ENCODE peak calls at places on chromosomes 2 and 18, in eight cellular contexts. One of them, this sample, is unnamed. For H3K4me1, the result is how much of the 10 kb centered on the place peaks cover.

GRCh38 chr18:63111549-63112402 is 207.8 kb downstream of the BCL2 start:
- DNase-seq in lower lobe of right lung: no peak
- DNase-seq in uterus: no peak
- DNase-seq in MM.1S: peak
- DNase-seq in fibroblast of lung: no peak
- DNase-seq in GM23338: no peak
- DNase-seq in kidney: no peak
- DNase-seq in A549: no peak
- DNase-seq in this sample: no peak

GRCh38 chr2:220104871-220105351 is 477.5 kb downstream of the SLC4A3 start:
- DNase-seq in lower lobe of right lung: no peak
- DNase-seq in uterus: no peak
- DNase-seq in MM.1S: no peak
- DNase-seq in fibroblast of lung: peak
- DNase-seq in GM23338: peak
- DNase-seq in kidney: no peak
- DNase-seq in A549: peak
- DNase-seq in this sample: no peak

GRCh38 chr2:145065278-145065677 is 545.4 kb upstream of the ZEB2 start:
- DNase-seq in lower lobe of right lung: no peak
- DNase-seq in uterus: no peak
- DNase-seq in MM.1S: no peak
- DNase-seq in fibroblast of lung: no peak
- DNase-seq in GM23338: no peak
- DNase-seq in kidney: no peak
- DNase-seq in A549: no peak
- DNase-seq in this sample: no peak

GRCh38 chr2:234989183-234989701 is 37.4 kb downstream of the SH3BP4 start:
- DNase-seq in lower lobe of right lung: peak
- DNase-seq in uterus: peak
- DNase-seq in MM.1S: no peak
- DNase-seq in fibroblast of lung: peak
- DNase-seq in GM23338: no peak
- DNase-seq in kidney: peak
- DNase-seq in A549: no peak
- DNase-seq in this sample: peak

GRCh38 chr2:207505728-207506127 is 24.0 kb upstream of the CREB1 start:
- DNase-seq in lower lobe of right lung: no peak
- DNase-seq in uterus: no peak
- DNase-seq in MM.1S: no peak
- DNase-seq in fibroblast of lung: peak
- DNase-seq in GM23338: peak
- DNase-seq in kidney: no peak
- DNase-seq in A549: peak
- DNase-seq in this sample: no peak

GRCh38 chr2:81996332-81996731 is 1691.8 kb upstream of the LRRTM1 start:
- DNase-seq in lower lobe of right lung: no peak
- DNase-seq in uterus: no peak
- DNase-seq in MM.1S: no peak
- DNase-seq in fibroblast of lung: no peak
- DNase-seq in GM23338: no peak
- DNase-seq in kidney: no peak
- DNase-seq in A549: no peak
- DNase-seq in this sample: no peak

GRCh38 chr2:238567996-238568395 is 141.3 kb downstream of the ASB1 start:
- DNase-seq in lower lobe of right lung: no peak
- DNase-seq in uterus: no peak
- DNase-seq in MM.1S: no peak
- DNase-seq in fibroblast of lung: no peak
- DNase-seq in GM23338: no peak
- DNase-seq in kidney: no peak
- DNase-seq in A549: no peak
- DNase-seq in this sample: no peak

GRCh38 chr2:206442854-206443734 is at the start of gene ADAM23:
- DNase-seq in lower lobe of right lung: no peak
- DNase-seq in uterus: peak
- DNase-seq in MM.1S: peak
- DNase-seq in fibroblast of lung: peak
- DNase-seq in GM23338: peak
- DNase-seq in kidney: peak
- DNase-seq in A549: peak
- DNase-seq in this sample: no peak

GRCh38 chr2:207107551-207107950 is 58.2 kb downstream of the KLF7 start:
- DNase-seq in lower lobe of right lung: peak
- DNase-seq in uterus: no peak
- DNase-seq in MM.1S: no peak
- DNase-seq in fibroblast of lung: no peak
- DNase-seq in GM23338: no peak
- DNase-seq in kidney: peak
- DNase-seq in A549: no peak
- DNase-seq in this sample: no peak

GRCh38 chr2:134468093-134468640 is 214.3 kb downstream of the MGAT5 start:
- DNase-seq in lower lobe of right lung: no peak
- DNase-seq in uterus: no peak
- DNase-seq in MM.1S: no peak
- DNase-seq in fibroblast of lung: no peak
- DNase-seq in GM23338: no peak
- DNase-seq in kidney: no peak
- DNase-seq in A549: no peak
- DNase-seq in this sample: no peak

GRCh38 chr2:30366199-30366691 is 80.8 kb upstream of the LCLAT1 start:
- DNase-seq in lower lobe of right lung: no peak
- DNase-seq in uterus: no peak
- DNase-seq in MM.1S: no peak
- DNase-seq in fibroblast of lung: peak
- DNase-seq in GM23338: no peak
- DNase-seq in kidney: no peak
- DNase-seq in A549: no peak
- DNase-seq in this sample: no peak

GRCh38 chr2:166081131-166081632 is 46.6 kb downstream of the SCN1A start:
- DNase-seq in lower lobe of right lung: no peak
- DNase-seq in uterus: no peak
- DNase-seq in MM.1S: no peak
- DNase-seq in fibroblast of lung: no peak
- DNase-seq in GM23338: no peak
- DNase-seq in kidney: no peak
- DNase-seq in A549: no peak
- DNase-seq in this sample: no peak

GRCh38 chr2:126302043-126302442 is 353.9 kb upstream of the GYPC start:
- DNase-seq in lower lobe of right lung: no peak
- DNase-seq in uterus: no peak
- DNase-seq in MM.1S: no peak
- DNase-seq in fibroblast of lung: no peak
- DNase-seq in GM23338: no peak
- DNase-seq in kidney: no peak
- DNase-seq in A549: no peak
- DNase-seq in this sample: no peak

GRCh38 chr2:14761118-14761517 is 128.6 kb downstream of the LRATD1 start:
- DNase-seq in lower lobe of right lung: no peak
- DNase-seq in uterus: no peak
- DNase-seq in MM.1S: no peak
- DNase-seq in fibroblast of lung: no peak
- DNase-seq in GM23338: no peak
- DNase-seq in kidney: no peak
- DNase-seq in A549: no peak
- DNase-seq in this sample: no peak

GRCh38 chr2:167509585-167509984 is 621.3 kb downstream of the XIRP2 start:
- DNase-seq in lower lobe of right lung: no peak
- DNase-seq in uterus: no peak
- DNase-seq in MM.1S: no peak
- DNase-seq in fibroblast of lung: peak
- DNase-seq in GM23338: peak
- DNase-seq in kidney: no peak
- DNase-seq in A549: peak
- DNase-seq in this sample: peak

GRCh38 chr2:240399419-240400318 is 35.8 kb upstream of the GPC1 start:
- DNase-seq in lower lobe of right lung: peak
- DNase-seq in uterus: peak
- DNase-seq in MM.1S: no peak
- DNase-seq in fibroblast of lung: no peak
- DNase-seq in GM23338: no peak
- DNase-seq in kidney: peak
- DNase-seq in A549: no peak
- DNase-seq in this sample: peak

GRCh38 chr2:96530144-96530430 is 6.5 kb upstream of the ARID5A start:
- DNase-seq in lower lobe of right lung: no peak
- DNase-seq in uterus: no peak
- DNase-seq in MM.1S: no peak
- DNase-seq in fibroblast of lung: no peak
- DNase-seq in GM23338: no peak
- DNase-seq in kidney: no peak
- DNase-seq in A549: no peak
- DNase-seq in this sample: peak

DNA sequence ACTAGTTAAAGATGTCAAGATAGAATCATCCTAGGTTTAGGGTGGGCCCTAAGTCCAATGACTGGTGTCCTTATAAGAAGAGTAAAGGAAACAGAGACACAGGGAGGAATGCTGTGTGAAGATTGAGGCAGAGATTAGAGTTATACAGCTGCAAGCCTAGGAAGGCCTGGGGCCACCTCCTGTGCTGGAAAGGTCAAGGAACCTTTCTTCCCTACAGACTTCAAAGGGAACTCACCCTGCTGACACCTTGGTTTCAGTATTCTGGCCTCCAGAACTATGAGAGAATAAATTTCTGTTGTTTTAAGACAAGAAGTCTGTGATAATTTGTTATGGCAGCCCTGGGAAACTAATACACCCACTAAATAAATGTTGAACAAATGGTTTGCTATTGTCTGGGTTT is 102.3 kb upstream of the NEUROD1 start:
- DNase-seq in lower lobe of right lung: no peak
- DNase-seq in uterus: no peak
- DNase-seq in MM.1S: no peak
- DNase-seq in fibroblast of lung: no peak
- DNase-seq in GM23338: no peak
- DNase-seq in kidney: no peak
- DNase-seq in A549: no peak
- DNase-seq in this sample: no peak
- H3K4me1 ChIP-seq in lower lobe of right lung: under half
- H3K4me1 ChIP-seq in uterus: under half
- H3K4me1 ChIP-seq in MM.1S: under half
- H3K4me1 ChIP-seq in fibroblast of lung: under half
- H3K4me1 ChIP-seq in GM23338: under half
- H3K4me1 ChIP-seq in kidney: under half
- H3K4me1 ChIP-seq in A549: half or more
- H3K4me1 ChIP-seq in this sample: under half

DNA sequence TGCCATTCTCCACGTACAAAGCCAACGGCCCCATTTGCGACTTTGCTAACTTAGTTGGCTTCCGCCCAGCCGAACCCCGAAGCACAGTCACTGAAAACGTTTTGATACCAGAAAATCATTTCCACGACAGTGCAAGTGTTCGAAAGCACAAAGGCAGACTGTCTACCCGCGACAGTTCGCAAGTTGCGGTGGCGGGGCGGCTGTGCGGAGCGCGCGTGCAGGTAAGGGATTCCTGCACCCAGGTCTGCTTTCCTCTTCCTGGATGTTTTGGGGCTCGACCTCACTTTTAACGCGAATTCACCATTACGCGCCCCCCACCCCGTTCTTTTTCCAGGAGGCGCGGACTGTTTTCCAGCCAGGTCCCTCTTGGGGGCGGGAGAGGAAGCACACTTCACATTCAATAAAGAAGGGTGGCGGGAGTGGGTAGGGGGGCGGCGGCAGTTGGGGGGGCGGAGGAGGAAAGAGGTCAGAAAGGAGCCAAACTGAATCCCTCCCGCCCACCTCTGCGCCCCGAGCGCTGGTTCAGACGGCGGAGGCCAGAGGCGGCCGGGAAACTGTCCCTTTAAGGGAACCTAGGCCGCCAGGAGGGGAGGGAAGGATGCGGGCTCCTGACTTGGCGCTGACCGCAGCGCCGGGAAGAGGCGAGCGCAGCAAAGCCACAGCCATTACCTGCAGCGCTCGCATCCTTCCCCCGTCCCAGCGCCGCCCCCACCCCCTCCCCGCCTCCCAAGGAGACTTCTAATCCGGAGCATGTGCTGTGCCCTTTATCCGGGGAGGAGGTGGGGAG is 107.5 kb upstream of the KCTD1 start:
- DNase-seq in lower lobe of right lung: peak
- DNase-seq in uterus: peak
- DNase-seq in MM.1S: peak
- DNase-seq in fibroblast of lung: peak
- DNase-seq in GM23338: peak
- DNase-seq in kidney: peak
- DNase-seq in A549: peak
- DNase-seq in this sample: peak
- H3K4me3 ChIP-seq in lower lobe of right lung: peak
- H3K4me3 ChIP-seq in uterus: peak
- H3K4me3 ChIP-seq in MM.1S: peak
- H3K4me3 ChIP-seq in fibroblast of lung: peak
- H3K4me3 ChIP-seq in GM23338: peak
- H3K4me3 ChIP-seq in kidney: peak
- H3K4me3 ChIP-seq in A549: peak
- H3K4me3 ChIP-seq in this sample: peak

GRCh38 chr2:55887351-55887750 is 36.2 kb downstream of the EFEMP1 start:
- DNase-seq in lower lobe of right lung: no peak
- DNase-seq in uterus: no peak
- DNase-seq in MM.1S: no peak
- DNase-seq in fibroblast of lung: peak
- DNase-seq in GM23338: no peak
- DNase-seq in kidney: no peak
- DNase-seq in A549: no peak
- DNase-seq in this sample: no peak

GRCh38 chr2:55885129-55885943 is 38.2 kb downstream of the EFEMP1 start:
- DNase-seq in lower lobe of right lung: no peak
- DNase-seq in uterus: no peak
- DNase-seq in MM.1S: no peak
- DNase-seq in fibroblast of lung: peak
- DNase-seq in GM23338: no peak
- DNase-seq in kidney: no peak
- DNase-seq in A549: peak
- DNase-seq in this sample: no peak

GRCh38 chr2:55885944-55886281 is 37.7 kb downstream of the EFEMP1 start:
- DNase-seq in lower lobe of right lung: no peak
- DNase-seq in uterus: no peak
- DNase-seq in MM.1S: no peak
- DNase-seq in fibroblast of lung: no peak
- DNase-seq in GM23338: no peak
- DNase-seq in kidney: no peak
- DNase-seq in A549: no peak
- DNase-seq in this sample: no peak

GRCh38 chr2:55888941-55889340 is 34.6 kb downstream of the EFEMP1 start:
- DNase-seq in lower lobe of right lung: no peak
- DNase-seq in uterus: no peak
- DNase-seq in MM.1S: no peak
- DNase-seq in fibroblast of lung: no peak
- DNase-seq in GM23338: no peak
- DNase-seq in kidney: no peak
- DNase-seq in A549: no peak
- DNase-seq in this sample: no peak

GRCh38 chr2:55887906-55888625 is 35.5 kb downstream of the EFEMP1 start:
- DNase-seq in lower lobe of right lung: no peak
- DNase-seq in uterus: no peak
- DNase-seq in MM.1S: no peak
- DNase-seq in fibroblast of lung: peak
- DNase-seq in GM23338: no peak
- DNase-seq in kidney: no peak
- DNase-seq in A549: peak
- DNase-seq in this sample: no peak
- H3K4me1 ChIP-seq in lower lobe of right lung: under half
- H3K4me1 ChIP-seq in uterus: under half
- H3K4me1 ChIP-seq in MM.1S: under half
- H3K4me1 ChIP-seq in fibroblast of lung: under half
- H3K4me1 ChIP-seq in GM23338: under half
- H3K4me1 ChIP-seq in kidney: under half
- H3K4me1 ChIP-seq in A549: half or more
- H3K4me1 ChIP-seq in this sample: under half

GRCh38 chr18:13610517-13610916 is 115.8 kb downstream of the FAM210A start:
- DNase-seq in lower lobe of right lung: no peak
- DNase-seq in uterus: no peak
- DNase-seq in MM.1S: peak
- DNase-seq in fibroblast of lung: no peak
- DNase-seq in GM23338: no peak
- DNase-seq in kidney: no peak
- DNase-seq in A549: no peak
- DNase-seq in this sample: no peak
- H3K4me3 ChIP-seq in lower lobe of right lung: peak
- H3K4me3 ChIP-seq in uterus: peak
- H3K4me3 ChIP-seq in MM.1S: peak
- H3K4me3 ChIP-seq in fibroblast of lung: peak
- H3K4me3 ChIP-seq in GM23338: no peak
- H3K4me3 ChIP-seq in kidney: peak
- H3K4me3 ChIP-seq in A549: no peak
- H3K4me3 ChIP-seq in this sample: no peak

This sample was measured in mucosa of descending colon.